ENCODE peak calls at places on chromosome 20, in six cellular contexts. One of them, this sample, is unnamed.

GRCh38 chr20:400451-401275 is 7.4 kb upstream of the RBCK1 start:
- DNase-seq in HepG2: no peak
- DNase-seq in GM12892: no peak
- DNase-seq in GM12891: no peak
- DNase-seq in H1: no peak
- DNase-seq in K562: peak
- DNase-seq in this sample: no peak

GRCh38 chr20:5039255-5039657 is 37.9 kb upstream of the SLC23A2 start:
- DNase-seq in HepG2: no peak
- DNase-seq in GM12892: no peak
- DNase-seq in GM12891: no peak
- DNase-seq in H1: no peak
- DNase-seq in K562: no peak
- DNase-seq in this sample: peak

GRCh38 chr20:42179768-42180167 is 561.6 kb upstream of the CHD6 start:
- DNase-seq in HepG2: no peak
- DNase-seq in GM12892: no peak
- DNase-seq in GM12891: no peak
- DNase-seq in H1: no peak
- DNase-seq in K562: no peak
- DNase-seq in this sample: no peak

GRCh38 chr20:39117486-39117885 is 155.3 kb downstream of the DHX35 start:
- DNase-seq in HepG2: peak
- DNase-seq in GM12892: no peak
- DNase-seq in GM12891: no peak
- DNase-seq in H1: no peak
- DNase-seq in K562: no peak
- DNase-seq in this sample: no peak

GRCh38 chr20:4684837-4685413 is 36.8 kb upstream of the PRND start:
- DNase-seq in HepG2: peak
- DNase-seq in GM12892: no peak
- DNase-seq in GM12891: no peak
- DNase-seq in H1: no peak
- DNase-seq in K562: no peak
- DNase-seq in this sample: no peak

GRCh38 chr20:58669287-58670006 is 18.4 kb downstream of the STX16 start:
- DNase-seq in HepG2: no peak
- DNase-seq in GM12892: peak
- DNase-seq in GM12891: peak
- DNase-seq in H1: peak
- DNase-seq in K562: no peak
- DNase-seq in this sample: peak

GRCh38 chr20:21702553-21703467 is 2.7 kb upstream of the PAX1 start:
- DNase-seq in HepG2: peak
- DNase-seq in GM12892: no peak
- DNase-seq in GM12891: no peak
- DNase-seq in H1: no peak
- DNase-seq in K562: peak
- DNase-seq in this sample: no peak

GRCh38 chr20:33014336-33015113 is 7.0 kb downstream of the BPIFB2 start:
- DNase-seq in HepG2: no peak
- DNase-seq in GM12892: no peak
- DNase-seq in GM12891: no peak
- DNase-seq in H1: no peak
- DNase-seq in K562: no peak
- DNase-seq in this sample: no peak

GRCh38 chr20:5147193-5147592 is 20.4 kb downstream of the CDS2 start:
- DNase-seq in HepG2: no peak
- DNase-seq in GM12892: no peak
- DNase-seq in GM12891: no peak
- DNase-seq in H1: no peak
- DNase-seq in K562: no peak
- DNase-seq in this sample: no peak

GRCh38 chr20:38109025-38109541 is 56.0 kb downstream of the TGM2 start:
- DNase-seq in HepG2: no peak
- DNase-seq in GM12892: no peak
- DNase-seq in GM12891: no peak
- DNase-seq in H1: no peak
- DNase-seq in K562: no peak
- DNase-seq in this sample: no peak

GRCh38 chr20:51275816-51276215 is 252.9 kb upstream of the KCNG1 start:
- DNase-seq in HepG2: no peak
- DNase-seq in GM12892: no peak
- DNase-seq in GM12891: no peak
- DNase-seq in H1: no peak
- DNase-seq in K562: no peak
- DNase-seq in this sample: no peak
- TF ChIP-seq TAF1 in HepG2: no peak
- TF ChIP-seq TAF1 in GM12892: no peak
- TF ChIP-seq TAF1 in GM12891: no peak
- TF ChIP-seq TAF1 in H1: no peak
- TF ChIP-seq TAF1 in K562: no peak
- TF ChIP-seq TAF1 in this sample: no peak

GRCh38 chr20:53907968-53908751 is 162.2 kb downstream of the BCAS1 start:
- DNase-seq in HepG2: no peak
- DNase-seq in GM12892: no peak
- DNase-seq in GM12891: no peak
- DNase-seq in H1: no peak
- DNase-seq in K562: no peak
- DNase-seq in this sample: no peak
- TF ChIP-seq TAF1 in HepG2: no peak
- TF ChIP-seq TAF1 in GM12892: no peak
- TF ChIP-seq TAF1 in GM12891: no peak
- TF ChIP-seq TAF1 in H1: no peak
- TF ChIP-seq TAF1 in K562: no peak
- TF ChIP-seq TAF1 in this sample: no peak

DNA sequence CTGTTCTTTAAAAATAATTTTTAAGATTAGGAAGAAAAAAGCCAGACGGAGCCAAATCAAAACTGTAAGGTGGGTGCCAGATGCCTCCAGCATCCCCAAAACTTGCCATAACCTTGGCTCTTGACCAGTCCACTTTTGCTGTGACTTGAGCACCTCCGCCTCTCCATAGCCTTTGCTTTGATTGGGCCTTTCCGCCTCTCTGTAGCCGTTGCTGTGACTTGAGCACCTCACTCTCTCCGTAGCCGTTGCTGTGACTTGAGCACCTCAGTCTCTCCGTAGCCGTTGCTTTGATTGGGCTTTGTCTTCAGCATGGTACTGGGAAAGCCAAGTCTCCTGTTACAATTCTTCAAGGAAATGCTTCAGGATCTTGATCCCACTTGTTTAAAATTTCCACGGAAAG is 73.0 kb downstream of the YTHDF1 start:
- DNase-seq in HepG2: no peak
- DNase-seq in GM12892: no peak
- DNase-seq in GM12891: no peak
- DNase-seq in H1: no peak
- DNase-seq in K562: no peak
- DNase-seq in this sample: no peak
- TF ChIP-seq TAF1 in HepG2: no peak
- TF ChIP-seq TAF1 in GM12892: no peak
- TF ChIP-seq TAF1 in GM12891: no peak
- TF ChIP-seq TAF1 in H1: no peak
- TF ChIP-seq TAF1 in K562: no peak
- TF ChIP-seq TAF1 in this sample: no peak

DNA sequence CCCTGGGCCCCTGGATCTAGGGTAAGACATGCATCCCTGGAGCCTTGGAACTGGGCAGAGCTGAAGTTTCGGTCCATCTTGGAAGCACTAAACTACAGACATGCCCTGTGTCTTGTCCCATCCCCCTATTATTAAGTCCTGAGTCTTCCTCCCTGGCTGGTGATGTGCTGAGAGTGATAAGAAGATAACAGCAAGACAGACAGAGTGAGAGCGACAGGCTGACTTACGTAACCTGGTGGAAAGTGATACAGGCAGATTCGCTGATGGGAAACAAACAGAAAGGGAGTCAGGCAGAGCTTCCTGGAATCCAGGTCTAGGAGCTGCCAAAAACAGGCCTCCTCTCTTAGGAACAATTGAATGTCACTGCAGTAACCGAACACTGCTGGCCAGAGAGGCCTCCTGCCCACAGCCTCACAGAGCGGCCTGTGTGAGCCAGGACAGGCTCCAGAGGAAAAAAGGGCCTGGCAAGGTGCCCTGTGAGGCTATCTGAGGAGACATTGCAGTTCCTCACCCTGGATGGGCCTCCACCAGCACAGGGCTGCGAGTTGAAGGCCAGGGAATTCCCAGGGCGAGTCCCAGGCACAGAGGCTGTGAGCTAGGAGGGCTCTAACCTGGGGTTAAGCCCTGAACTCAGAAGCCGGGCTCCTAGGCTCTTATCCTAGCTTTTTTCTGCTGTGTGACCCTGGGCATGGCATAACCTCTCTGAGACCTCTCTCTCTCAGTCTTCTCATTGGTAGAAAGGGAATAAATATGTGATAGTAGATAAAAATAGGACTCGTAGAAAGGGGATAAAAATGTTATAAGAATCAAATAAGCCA is 34.2 kb upstream of the B4GALT5 start:
- DNase-seq in HepG2: peak
- DNase-seq in GM12892: no peak
- DNase-seq in GM12891: no peak
- DNase-seq in H1: no peak
- DNase-seq in K562: no peak
- DNase-seq in this sample: no peak
- TF ChIP-seq TAF1 in HepG2: no peak
- TF ChIP-seq TAF1 in GM12892: no peak
- TF ChIP-seq TAF1 in GM12891: no peak
- TF ChIP-seq TAF1 in H1: no peak
- TF ChIP-seq TAF1 in K562: no peak
- TF ChIP-seq TAF1 in this sample: no peak

DNA sequence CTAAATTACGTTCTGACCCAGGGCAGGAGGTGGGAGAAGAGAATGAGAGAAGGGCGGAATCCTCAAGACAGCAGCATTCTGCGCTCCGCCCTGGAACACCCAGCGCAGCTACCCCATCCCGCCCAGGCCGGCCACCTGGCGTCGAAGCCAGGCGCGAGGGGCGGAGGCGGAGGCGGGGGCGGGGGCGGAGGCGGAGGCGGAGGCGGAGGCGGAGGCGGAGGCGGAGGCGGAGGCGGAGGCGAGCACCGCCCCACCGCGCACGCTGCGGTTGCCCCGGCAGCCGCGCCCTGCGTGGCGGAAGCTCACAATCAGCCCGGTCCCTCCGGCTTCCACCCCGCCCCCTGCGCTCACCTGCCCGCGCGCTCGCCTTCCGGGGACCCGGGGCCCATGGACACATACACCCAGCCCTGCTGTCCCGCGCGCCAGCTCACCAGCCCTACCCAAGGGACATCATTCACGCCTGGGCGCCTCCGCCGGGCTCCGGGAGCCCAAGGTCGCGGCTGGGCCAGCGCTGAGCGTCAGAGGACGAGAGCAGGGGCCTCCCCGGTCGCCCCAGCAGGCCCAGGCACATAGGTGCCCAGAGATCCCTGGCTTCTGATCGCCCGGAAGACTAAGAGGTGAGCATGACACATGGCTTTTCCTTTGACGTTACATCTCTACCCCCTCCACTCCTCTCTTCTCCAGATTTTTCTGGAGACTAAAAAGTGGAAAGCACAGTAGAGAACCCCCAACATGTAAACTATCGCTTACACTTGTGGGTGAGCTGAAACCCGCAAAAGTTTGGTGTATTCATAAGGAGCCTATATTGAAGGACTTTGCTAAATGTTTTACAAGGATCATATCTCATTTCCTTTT is at the start of gene ANKEF1:
- DNase-seq in HepG2: peak
- DNase-seq in GM12892: peak
- DNase-seq in GM12891: peak
- DNase-seq in H1: peak
- DNase-seq in K562: peak
- DNase-seq in this sample: no peak
- TF ChIP-seq TAF1 in HepG2: peak
- TF ChIP-seq TAF1 in GM12892: no peak
- TF ChIP-seq TAF1 in GM12891: no peak
- TF ChIP-seq TAF1 in H1: peak
- TF ChIP-seq TAF1 in K562: no peak
- TF ChIP-seq TAF1 in this sample: no peak

GRCh38 chr20:47032969-47033578 is 138.4 kb downstream of the EYA2 start:
- DNase-seq in HepG2: peak
- DNase-seq in GM12892: no peak
- DNase-seq in GM12891: no peak
- DNase-seq in H1: no peak
- DNase-seq in K562: no peak
- DNase-seq in this sample: no peak

GRCh38 chr20:47033665-47034064 is 139.0 kb downstream of the EYA2 start:
- DNase-seq in HepG2: no peak
- DNase-seq in GM12892: no peak
- DNase-seq in GM12891: no peak
- DNase-seq in H1: no peak
- DNase-seq in K562: no peak
- DNase-seq in this sample: no peak

GRCh38 chr20:47031821-47032220 is 137.2 kb downstream of the EYA2 start:
- DNase-seq in HepG2: no peak
- DNase-seq in GM12892: no peak
- DNase-seq in GM12891: no peak
- DNase-seq in H1: no peak
- DNase-seq in K562: no peak
- DNase-seq in this sample: no peak

GRCh38 chr20:47036091-47036880 is 141.6 kb downstream of the EYA2 start:
- DNase-seq in HepG2: no peak
- DNase-seq in GM12892: no peak
- DNase-seq in GM12891: no peak
- DNase-seq in H1: no peak
- DNase-seq in K562: no peak
- DNase-seq in this sample: no peak

DNA sequence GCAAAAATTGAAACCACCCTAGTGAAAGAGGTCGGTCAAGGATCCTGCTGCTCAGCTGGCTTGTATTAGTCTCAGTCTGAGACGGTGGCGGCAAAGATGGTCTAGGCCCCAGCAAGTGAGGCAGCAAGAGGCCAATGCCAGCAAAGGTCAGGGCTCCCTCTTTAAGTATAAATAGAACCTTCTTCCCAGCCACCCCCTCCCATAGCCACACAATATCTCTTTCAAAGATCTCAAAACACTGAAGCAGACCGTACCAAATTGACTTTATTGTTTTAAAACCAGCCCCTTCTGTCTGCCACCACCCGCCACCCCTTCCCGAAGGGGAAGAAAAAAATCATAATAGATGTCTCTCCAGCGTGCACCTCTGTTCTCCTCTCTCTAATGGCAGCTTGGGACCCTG is 140.5 kb downstream of the EYA2 start:
- DNase-seq in HepG2: no peak
- DNase-seq in GM12892: no peak
- DNase-seq in GM12891: no peak
- DNase-seq in H1: no peak
- DNase-seq in K562: no peak
- DNase-seq in this sample: no peak
- TF ChIP-seq TAF1 in HepG2: no peak
- TF ChIP-seq TAF1 in GM12892: no peak
- TF ChIP-seq TAF1 in GM12891: no peak
- TF ChIP-seq TAF1 in H1: no peak
- TF ChIP-seq TAF1 in K562: no peak
- TF ChIP-seq TAF1 in this sample: no peak

GRCh38 chr20:25315418-25316210 is 67.7 kb downstream of the PYGB start:
- DNase-seq in HepG2: no peak
- DNase-seq in GM12892: no peak
- DNase-seq in GM12891: no peak
- DNase-seq in H1: no peak
- DNase-seq in K562: no peak
- DNase-seq in this sample: no peak
- TF ChIP-seq TAF1 in HepG2: no peak
- TF ChIP-seq TAF1 in GM12892: no peak
- TF ChIP-seq TAF1 in GM12891: no peak
- TF ChIP-seq TAF1 in H1: no peak
- TF ChIP-seq TAF1 in K562: no peak
- TF ChIP-seq TAF1 in this sample: no peak

This sample was measured in GM12878.